ENCODE peak calls at places on chromosomes 12 and 14, in six cellular contexts. L, E, M, F, I and O are unnamed samples.

GRCh38 chr12:124778411-124778810 is 85.3 kb downstream of the SCARB1 start:
- DNase-seq in L (no peak), E (no peak), M (no peak), F (no peak), I (no peak), O (no peak)

GRCh38 chr12:91023326-91024004 is 18.7 kb upstream of the EPYC start:
- DNase-seq in L (no peak), E (peak), M (no peak), F (no peak), I (peak), O (no peak)

GRCh38 chr14:74890262-74890661 is 8.5 kb downstream of the DLST start:
- DNase-seq in L (no peak), E (no peak), M (no peak), F (no peak), I (no peak), O (no peak)

GRCh38 chr12:6450869-6451347 is 934 bp upstream of the TAPBPL start:
- DNase-seq in L (no peak), E (no peak), M (no peak), F (no peak), I (no peak), O (no peak)

GRCh38 chr14:23359722-23360447 is 5.1 kb downstream of the EFS start:
- DNase-seq in L (no peak), E (no peak), M (no peak), F (no peak), I (no peak), O (no peak)

GRCh38 chr14:105055736-105056302 is 9.4 kb downstream of the GPR132 start:
- DNase-seq in L (no peak), E (no peak), M (no peak), F (no peak), I (no peak), O (no peak)

GRCh38 chr14:64387232-64387737 is 868 bp upstream of the MTHFD1 start:
- DNase-seq in L (no peak), E (peak), M (no peak), F (no peak), I (peak), O (peak)

GRCh38 chr12:27922591-27923139 is 49.9 kb downstream of the PTHLH start:
- DNase-seq in L (no peak), E (no peak), M (peak), F (no peak), I (peak), O (no peak)

GRCh38 chr12:109927622-109928021 is 27.5 kb downstream of the TCHP start:
- DNase-seq in L (no peak), E (peak), M (no peak), F (no peak), I (peak), O (peak)

GRCh38 chr14:22561661-22562579 is 27.1 kb downstream of the DAD1 start:
- DNase-seq in L (peak), E (peak), M (no peak), F (peak), I (no peak), O (no peak)

GRCh38 chr14:86203843-86204242 is 673.9 kb downstream of the FLRT2 start:
- DNase-seq in L (no peak), E (no peak), M (no peak), F (no peak), I (no peak), O (no peak)

GRCh38 chr14:100106260-100106659 is 41.0 kb downstream of the EVL start:
- DNase-seq in L (peak), E (no peak), M (no peak), F (no peak), I (no peak), O (no peak)

GRCh38 chr14:100214768-100215079 is 24.2 kb upstream of the YY1 start:
- DNase-seq in L (no peak), E (no peak), M (no peak), F (no peak), I (no peak), O (no peak)

GRCh38 chr14:98953544-98954346 is 318.3 kb downstream of the BCL11B start:
- DNase-seq in L (no peak), E (peak), M (no peak), F (peak), I (peak), O (no peak)

GRCh38 chr12:84376320-84376719 is 536.3 kb downstream of the SLC6A15 start:
- DNase-seq in L (no peak), E (no peak), M (no peak), F (no peak), I (no peak), O (no peak)

GRCh38 chr12:69457433-69457832 is 12.8 kb upstream of the FRS2 start:
- DNase-seq in L (no peak), E (no peak), M (no peak), F (no peak), I (no peak), O (no peak)

GRCh38 chr12:15749937-15750336 is 39.3 kb downstream of the EPS8 start:
- DNase-seq in L (no peak), E (no peak), M (no peak), F (no peak), I (no peak), O (no peak)

GRCh38 chr12:104866286-104866685 is 91.8 kb downstream of the SLC41A2 start:
- DNase-seq in L (no peak), E (no peak), M (no peak), F (no peak), I (peak), O (no peak)

GRCh38 chr12:113292091-113292490 is 42.8 kb downstream of the SLC8B1 start:
- DNase-seq in L (no peak), E (no peak), M (no peak), F (no peak), I (no peak), O (no peak)

GRCh38 chr14:29752221-29752923 is 175.3 kb downstream of the PRKD1 start:
- DNase-seq in L (no peak), E (no peak), M (no peak), F (no peak), I (no peak), O (no peak)

GRCh38 chr14:71142375-71143038 is 235.2 kb downstream of the PCNX1 start:
- DNase-seq in L (no peak), E (no peak), M (no peak), F (no peak), I (peak), O (no peak)